ENCODE peak calls at places on chromosomes 2 and 18, in six cellular contexts. P, J, D, N, A and B are unnamed samples.

GRCh38 chr2:225282858-225283693 is 116.4 kb upstream of the NYAP2 start:
- DNase-seq in P (peak; percentile 31), J (peak; percentile 73), N (peak; percentile 7), A (peak; percentile 17), D (peak; percentile 61), B (peak; percentile 56)

GRCh38 chr2:195533771-195534642 is 123.0 kb upstream of the SLC39A10 start:
- DNase-seq in D (peak; percentile 7), A (peak; percentile 67), J (peak; percentile 94), P (peak; percentile 61), N (peak; percentile 88), B (peak; percentile 81)

GRCh38 chr18:59742325-59743111 is 45.3 kb upstream of the CCBE1 start:
- DNase-seq in J (peak; percentile 79), P (no peak), A (no peak), D (no peak), N (peak; percentile 64), B (peak; percentile 17)

GRCh38 chr2:44964704-44965343 is 23.3 kb downstream of the SIX3 start:
- DNase-seq in D (peak; percentile 88), J (peak; percentile 23), A (no peak), P (no peak), N (no peak), B (no peak)

GRCh38 chr2:166384774-166385173 is 9.0 kb upstream of the SCN9A start:
- DNase-seq in P (no peak), N (peak; percentile 53), A (peak; percentile 57), J (peak; percentile 41), D (peak; percentile 12), B (peak; percentile 58)

GRCh38 chr2:175003875-175004729 is 1.1 kb downstream of the CHN1 start:
- DNase-seq in D (peak; percentile 71), A (no peak), N (peak; percentile 14), P (no peak), J (peak; percentile 27), B (peak; percentile 47)

GRCh38 chr18:48968412-48969215 is 17.8 kb upstream of the SMAD7 start:
- DNase-seq in N (no peak), P (no peak), J (no peak), A (no peak), D (no peak), B (no peak)

GRCh38 chr2:166418853-166419615 is 43.3 kb upstream of the SCN9A start:
- DNase-seq in A (no peak), J (no peak), N (no peak), P (no peak), D (no peak), B (no peak)